ENCODE peak calls at places on chromosomes 2 and 18, in five cellular contexts. H is GM03348; L is effector memory CD4-positive, alpha-beta T cell; Q is activated CD8-positive, alpha-beta memory T cell treated with anti-CD3 and anti-CD28 coated beads, Interleukin-2, amount 50 U/mL, for 48 hours; X is fibroblast of lung. O is an unnamed sample.

GRCh38 chr2:113755690-113756063 is 765 bp downstream of the SLC35F5 start:
- DNase-seq in H (peak), L (no peak), Q (no peak), X (peak), O (no peak)

GRCh38 chr2:143513081-143513480 is 383.9 kb downstream of the ARHGAP15 start:
- DNase-seq in H (peak), L (no peak), Q (no peak), X (peak), O (no peak)

GRCh38 chr18:48990497-48991298 is 39.9 kb upstream of the SMAD7 start:
- DNase-seq in H (peak), L (no peak), Q (no peak), X (peak), O (peak)

GRCh38 chr2:4499316-4499715 is 795.9 kb downstream of the DCDC2C start:
- DNase-seq in H (no peak), L (no peak), Q (no peak), X (no peak), O (no peak)

GRCh38 chr18:55310044-55310676 is 277.8 kb downstream of the TCF4 start:
- DNase-seq in H (no peak), L (no peak), Q (no peak), X (no peak), O (no peak)

GRCh38 chr2:212538156-212539144 is at the start of gene ERBB4:
- DNase-seq in H (peak), L (no peak), Q (peak), X (no peak), O (no peak)

GRCh38 chr2:235841863-235842262 is 326.3 kb downstream of the GBX2 start:
- DNase-seq in H (no peak), L (no peak), Q (no peak), X (no peak), O (no peak)

GRCh38 chr2:206095925-206096324 is 10.0 kb upstream of the INO80D start:
- DNase-seq in H (no peak), L (no peak), Q (no peak), X (no peak), O (no peak)

GRCh38 chr2:172096661-172097547 is 5.8 kb downstream of the DLX2 start:
- DNase-seq in H (peak), L (no peak), Q (peak), X (no peak), O (no peak)

GRCh38 chr2:239903210-239903609 is 121.9 kb downstream of the NDUFA10 start:
- DNase-seq in H (no peak), L (no peak), Q (no peak), X (no peak), O (no peak)